ENCODE peak calls at places on chromosomes 1 and 21, in eight cellular contexts. B is AG04450, U is colonic mucosa, Y is breast epithelium, A is WTC11, Q is adrenal gland, S is progenitor cell of endocrine pancreas, C is coronary artery. V is an unnamed sample.

GRCh38 chr1:25020173-25020840 is 90.2 kb upstream of the RUNX3 start:
- DNase-seq in S (no peak), U (no peak), A (no peak), Q (no peak), B (no peak), C (no peak), Y (no peak), V (no peak)

GRCh38 chr1:59692591-59692990 is 122.2 kb upstream of the HOOK1 start:
- DNase-seq in Q (no peak), U (no peak), S (no peak), B (peak), A (no peak), C (no peak), Y (no peak), V (no peak)

GRCh38 chr1:41513388-41513745 is 28.9 kb upstream of the EDN2 start:
- DNase-seq in B (no peak), S (no peak), U (no peak), C (no peak), Y (no peak), Q (no peak), A (peak), V (no peak)

GRCh38 chr1:209105769-209106168 is 477.7 kb upstream of the CAMK1G start:
- DNase-seq in C (no peak), Y (no peak), S (no peak), U (no peak), Q (no peak), A (no peak), B (no peak), V (no peak)

GRCh38 chr1:164515932-164516331 is 43.1 kb upstream of the PBX1 start:
- DNase-seq in Q (peak), C (no peak), B (no peak), A (no peak), U (no peak), S (no peak), Y (no peak), V (no peak)

GRCh38 chr1:177228721-177229088 is 57.9 kb downstream of the BRINP2 start:
- DNase-seq in S (no peak), Y (no peak), Q (peak), A (no peak), B (no peak), C (no peak), U (no peak), V (no peak)

GRCh38 chr1:207997486-207998268 is 86.8 kb upstream of the CD34 start:
- DNase-seq in A (peak), U (peak), C (no peak), Y (peak), B (peak), Q (peak), S (peak), V (peak)

GRCh38 chr1:58927722-58928085 is 143.9 kb upstream of the JUN start:
- DNase-seq in U (no peak), B (no peak), Q (no peak), S (no peak), C (no peak), Y (no peak), A (no peak), V (no peak)

GRCh38 chr1:150507912-150508864 is at the start of gene ECM1:
- DNase-seq in S (no peak), C (no peak), A (no peak), Q (peak), Y (no peak), B (peak), U (peak), V (no peak)

GRCh38 chr1:185376840-185377635 is 60.0 kb upstream of the IVNS1ABP start:
- DNase-seq in B (no peak), S (no peak), Y (no peak), U (no peak), Q (peak), A (no peak), C (no peak), V (no peak)

GRCh38 chr1:43492816-43493215 is 37.9 kb upstream of the PTPRF start:
- DNase-seq in A (no peak), Q (no peak), C (no peak), U (no peak), Y (no peak), B (no peak), S (no peak), V (no peak)

GRCh38 chr1:200112308-200112707 is 84.8 kb downstream of the NR5A2 start:
- DNase-seq in A (no peak), B (no peak), S (no peak), Q (no peak), C (no peak), U (no peak), Y (no peak), V (no peak)

GRCh38 chr1:219120625-219121544 is 52.8 kb upstream of the LYPLAL1 start:
- DNase-seq in Y (peak), A (no peak), C (no peak), Q (peak), U (peak), B (peak), S (no peak), V (no peak)

GRCh38 chr21:32336711-32337110 is 38.1 kb downstream of the MRAP start:
- DNase-seq in S (no peak), Y (no peak), Q (no peak), U (no peak), C (no peak), A (no peak), B (no peak), V (no peak)

GRCh38 chr1:177824508-177824982 is 145.3 kb downstream of the SEC16B start:
- DNase-seq in Y (no peak), U (no peak), Q (no peak), C (no peak), A (no peak), S (no peak), B (no peak), V (no peak)

GRCh38 chr1:26287033-26287711 is 7.3 kb downstream of the SH3BGRL3 start:
- DNase-seq in Q (peak), C (no peak), B (no peak), A (no peak), Y (no peak), U (peak), S (no peak), V (no peak)

GRCh38 chr1:15286452-15286851 is 39.4 kb downstream of the FHAD1 start:
- DNase-seq in Y (no peak), S (no peak), C (no peak), B (no peak), A (no peak), U (no peak), Q (no peak), V (no peak)

GRCh38 chr1:203564024-203564423 is 62.6 kb upstream of the ATP2B4 start:
- DNase-seq in B (no peak), C (no peak), U (no peak), Y (no peak), S (no peak), A (no peak), Q (no peak), V (no peak)

GRCh38 chr1:162074548-162074947 is 5.1 kb downstream of the NOS1AP start:
- DNase-seq in Q (no peak), Y (no peak), U (no peak), S (no peak), C (no peak), A (no peak), B (no peak), V (no peak)

GRCh38 chr21:32370971-32371766 is 21.6 kb downstream of the URB1 start:
- DNase-seq in U (no peak), Q (no peak), A (no peak), S (no peak), B (no peak), Y (no peak), C (no peak), V (no peak)

GRCh38 chr1:162873671-162874666 is 13.0 kb upstream of the CCDC190 start:
- DNase-seq in U (no peak), C (no peak), Y (no peak), S (no peak), A (no peak), Q (no peak), B (peak), V (no peak)

GRCh38 chr1:172470149-172470548 is 26.3 kb upstream of the PIGC start:
- DNase-seq in Y (no peak), A (no peak), S (no peak), B (no peak), U (no peak), C (no peak), Q (no peak), V (no peak)

GRCh38 chr1:178379807-178380206 is 117.0 kb downstream of the CLEC20A start:
- DNase-seq in U (no peak), Y (no peak), Q (no peak), C (no peak), B (no peak), S (no peak), A (peak), V (no peak)

GRCh38 chr1:161953256-161953920 is 70.3 kb downstream of the OLFML2B start:
- DNase-seq in C (no peak), Q (no peak), S (no peak), U (no peak), B (no peak), A (no peak), Y (no peak), V (no peak)

GRCh38 chr1:17313910-17314309 is 5.9 kb downstream of the PADI4 start:
- DNase-seq in Y (no peak), C (no peak), U (no peak), S (no peak), Q (no peak), A (no peak), B (no peak), V (no peak)

GRCh38 chr1:26156285-26157038 is 2.4 kb upstream of the FAM110D start:
- DNase-seq in C (peak), S (no peak), Y (no peak), Q (peak), A (peak), U (no peak), B (no peak), V (no peak)

GRCh38 chr1:153945795-153946621 is 510 bp downstream of the DENND4B start:
- DNase-seq in Y (peak), A (peak), B (no peak), C (peak), U (peak), S (peak), Q (peak), V (no peak)

GRCh38 chr1:220528049-220528678 is at the start of gene MARK1:
- DNase-seq in C (peak), Q (peak), U (peak), A (peak), S (peak), Y (peak), B (no peak), V (peak)

GRCh38 chr1:198605880-198606458 is 32.9 kb upstream of the PTPRC start:
- DNase-seq in Q (no peak), C (no peak), Y (no peak), S (no peak), B (no peak), A (no peak), U (no peak), V (no peak)

GRCh38 chr1:11620405-11620804 is 33.8 kb downstream of the FBXO2 start:
- DNase-seq in B (no peak), Y (no peak), C (no peak), U (no peak), Q (no peak), A (no peak), S (no peak), V (no peak)

GRCh38 chr21:42513151-42513984 is at the start of gene SLC37A1:
- DNase-seq in A (peak), S (peak), Y (no peak), Q (peak), B (no peak), C (peak), U (peak), V (no peak)

GRCh38 chr1:86429830-86430229 is 5.9 kb downstream of the CLCA2 start:
- DNase-seq in Y (peak), A (no peak), S (no peak), B (peak), U (peak), C (no peak), Q (peak), V (no peak)

DNA sequence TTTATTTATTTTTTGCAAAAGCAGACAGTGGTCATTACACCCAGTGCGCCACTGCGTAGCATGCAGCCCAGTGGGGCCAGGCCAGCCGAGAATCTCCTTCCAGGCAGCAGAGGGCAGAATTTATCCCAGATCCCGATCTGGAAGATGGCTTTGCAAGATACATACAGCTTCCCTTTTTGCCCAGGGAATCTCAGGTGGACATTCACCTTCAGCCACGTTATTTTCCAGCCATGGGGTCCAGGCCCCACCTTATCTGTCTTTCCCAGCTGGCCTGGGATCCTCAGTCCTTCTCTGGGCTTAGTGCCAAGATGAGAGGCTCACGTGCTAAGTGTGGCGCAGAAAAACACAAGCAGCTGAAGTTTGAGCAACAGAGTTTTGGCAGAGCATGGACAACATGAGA is 123.6 kb downstream of the AJAP1 start:
- DNase-seq in B (no peak), S (no peak), Y (no peak), C (no peak), Q (peak), A (no peak), U (no peak), V (no peak)
- TF ChIP-seq CTCF in B (no peak), S (peak), Y (peak), C (peak), Q (peak), A (no peak), U (no peak), V (peak)

DNA sequence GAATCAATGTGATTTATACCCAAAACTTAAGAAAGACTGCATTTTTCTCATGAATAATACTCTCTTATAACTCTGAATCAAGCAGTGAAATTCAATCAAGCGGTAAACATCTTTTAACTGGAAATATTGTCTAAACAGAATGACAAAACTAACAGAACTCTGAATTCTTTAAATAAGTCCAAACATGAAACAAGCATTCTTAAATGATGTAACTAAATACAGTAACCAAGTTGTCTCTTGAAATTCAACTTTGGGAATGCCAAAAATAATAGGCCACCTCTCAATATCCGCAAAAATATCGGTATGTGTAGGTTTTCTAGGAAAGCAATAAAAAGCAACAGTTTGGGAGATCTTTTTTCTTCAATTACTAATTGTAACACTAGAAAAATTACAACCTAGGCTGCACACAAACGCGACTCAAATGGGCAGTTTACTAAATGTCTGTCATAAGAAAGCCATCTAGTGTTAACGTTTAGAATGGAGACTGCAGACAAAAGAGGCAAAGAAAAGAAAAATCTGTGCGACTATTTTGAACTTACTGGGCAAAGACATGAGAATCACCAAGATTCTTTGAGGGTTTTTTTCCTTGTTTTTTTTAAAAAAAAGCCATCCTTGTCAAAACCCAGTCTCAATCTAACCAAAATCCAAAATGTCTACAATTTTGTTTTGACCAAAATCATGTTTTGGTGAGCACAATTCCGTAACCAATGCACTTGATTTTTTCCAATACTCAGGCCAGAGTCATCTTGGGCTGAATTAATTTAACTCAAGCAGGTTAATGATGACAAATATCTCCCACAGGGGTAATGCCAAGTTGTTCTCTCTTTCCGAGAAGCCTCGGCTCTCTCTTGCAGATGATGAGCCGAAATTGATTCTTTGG is 1.4 kb downstream of the SIPA1L2 start:
- DNase-seq in Q (no peak), U (peak), B (no peak), A (no peak), S (no peak), C (no peak), Y (no peak), V (no peak)
- TF ChIP-seq CTCF in Q (peak), U (no peak), B (peak), A (no peak), S (no peak), C (no peak), Y (no peak), V (peak)

GRCh38 chr1:181033799-181034391 is at the start of gene MR1:
- DNase-seq in Q (peak), C (no peak), U (peak), B (peak), S (no peak), Y (no peak), A (no peak), V (no peak)

GRCh38 chr1:181043025-181043880 is 9.5 kb downstream of the MR1 start:
- DNase-seq in Q (no peak), C (no peak), S (no peak), Y (no peak), B (no peak), A (no peak), U (peak), V (no peak)

GRCh38 chr1:181040284-181040865 is 6.6 kb downstream of the MR1 start:
- DNase-seq in Y (no peak), B (no peak), C (no peak), Q (no peak), U (peak), S (no peak), A (no peak), V (no peak)

GRCh38 chr1:181036107-181036843 is 2.5 kb downstream of the MR1 start:
- DNase-seq in U (no peak), C (no peak), S (no peak), Y (no peak), Q (no peak), A (no peak), B (no peak), V (no peak)

DNA sequence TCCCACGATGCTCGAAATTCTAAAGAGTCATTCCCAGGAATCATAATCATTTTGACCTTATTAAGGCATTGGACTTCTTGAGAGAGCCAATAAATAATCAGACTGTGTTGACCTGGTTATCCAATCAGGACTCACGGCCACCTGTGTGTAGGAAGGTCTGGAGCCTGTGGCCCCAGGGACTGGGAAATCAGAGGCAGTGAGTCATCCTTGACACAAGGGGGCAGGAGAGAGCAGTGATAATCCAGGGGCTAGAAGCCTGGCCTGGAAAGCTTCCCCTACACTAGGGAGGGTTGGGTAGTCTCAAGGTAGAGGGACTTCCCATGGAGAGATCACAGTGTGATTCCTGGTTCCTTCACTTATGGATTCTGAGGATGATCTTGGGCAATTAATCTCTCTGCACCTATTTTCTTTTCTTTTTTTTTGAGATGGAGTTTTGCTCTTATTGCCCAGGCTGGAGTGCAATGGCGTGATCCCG is 4.7 kb downstream of the MR1 start:
- DNase-seq in Q (peak), C (no peak), B (no peak), Y (no peak), U (peak), S (no peak), A (peak), V (no peak)
- TF ChIP-seq CTCF in Q (peak), C (no peak), B (peak), Y (peak), U (peak), S (peak), A (peak), V (peak)

GRCh38 chr1:55870076-55870475 is 654.9 kb upstream of the USP24 start:
- DNase-seq in S (no peak), A (no peak), U (no peak), C (no peak), B (no peak), Q (no peak), Y (no peak), V (no peak)

GRCh38 chr1:55869050-55869449 is 653.9 kb upstream of the USP24 start:
- DNase-seq in A (no peak), Y (peak), Q (peak), S (no peak), C (no peak), B (no peak), U (no peak), V (no peak)

GRCh38 chr1:55867444-55867843 is 652.3 kb upstream of the USP24 start:
- DNase-seq in S (no peak), A (no peak), B (no peak), U (no peak), Q (no peak), Y (no peak), C (no peak), V (no peak)

DNA sequence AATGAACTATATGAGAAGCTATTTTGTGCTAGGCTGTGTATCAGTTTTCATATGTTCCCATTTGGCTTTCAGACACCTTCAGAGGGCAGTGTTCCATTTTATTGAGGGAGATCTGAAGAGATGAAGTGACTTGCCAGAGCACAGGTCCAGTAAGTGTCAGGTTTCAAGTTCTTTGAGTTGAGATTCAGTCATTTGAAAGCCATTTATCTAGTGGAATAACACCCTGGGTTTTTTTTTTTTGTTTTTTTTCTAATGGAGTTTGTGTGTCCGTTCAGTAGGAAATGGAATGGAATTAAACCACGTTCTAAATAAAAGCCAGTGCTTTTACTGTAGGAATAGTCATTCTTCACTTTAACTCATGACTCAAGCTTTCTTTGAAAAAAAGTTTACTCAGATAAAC is 652.9 kb upstream of the USP24 start:
- DNase-seq in A (no peak), Q (no peak), C (no peak), S (no peak), U (no peak), Y (no peak), B (no peak), V (no peak)
- TF ChIP-seq CTCF in A (no peak), Q (no peak), C (no peak), S (peak), U (no peak), Y (no peak), B (peak), V (no peak)

GRCh38 chr1:182061597-182061996 is at the start of gene ZNF648:
- DNase-seq in S (no peak), U (no peak), A (no peak), Q (no peak), C (no peak), B (no peak), Y (no peak), V (no peak)
- TF ChIP-seq CTCF in S (no peak), U (no peak), A (no peak), Q (no peak), C (no peak), B (no peak), Y (no peak), V (peak)

GRCh38 chr1:234979316-234980223 is 149.1 kb downstream of the TOMM20 start:
- DNase-seq in S (no peak), Q (no peak), C (no peak), A (no peak), B (no peak), U (no peak), Y (no peak), V (no peak)

GRCh38 chr1:234976880-234977680 is 151.6 kb downstream of the TOMM20 start:
- DNase-seq in S (no peak), Y (no peak), C (no peak), U (no peak), B (no peak), A (no peak), Q (no peak), V (no peak)

GRCh38 chr1:234980224-234980656 is 148.4 kb downstream of the TOMM20 start:
- DNase-seq in B (no peak), U (no peak), Q (no peak), S (no peak), Y (no peak), C (no peak), A (no peak), V (no peak)

GRCh38 chr1:234977891-234978396 is 150.7 kb downstream of the TOMM20 start:
- DNase-seq in B (no peak), S (no peak), A (no peak), Q (no peak), U (peak), C (no peak), Y (no peak), V (no peak)

GRCh38 chr1:234978397-234979291 is 150.0 kb downstream of the TOMM20 start:
- DNase-seq in Y (no peak), U (peak), Q (peak), B (no peak), S (no peak), C (no peak), A (no peak), V (no peak)
- TF ChIP-seq CTCF in Y (no peak), U (no peak), Q (no peak), B (peak), S (no peak), C (no peak), A (no peak), V (peak)

GRCh38 chr1:67659229-67659628 is 25.8 kb upstream of the GADD45A start:
- DNase-seq in A (no peak), Q (no peak), S (no peak), U (no peak), Y (no peak), B (no peak), C (no peak), V (no peak)
- TF ChIP-seq CTCF in A (no peak), Q (no peak), S (no peak), U (no peak), Y (no peak), B (no peak), C (no peak), V (no peak)